ENCODE peak calls at places on chromosomes 7 and 10, in six cellular contexts. One of them, this sample, is unnamed.
A peak's percentile ranks its signal among the peaks of the same experiment; 100 is the strongest.

GRCh38 chr10:128047337-128047736 is 78.9 kb downstream of the MKI67 start:
- DNase-seq in NCI-H1436 treated with DMSO at 0.1 percent for 48 hours: no peak
- DNase-seq in nephron progenitor cell: peak; percentile 59
- DNase-seq in right atrium auricular region: peak; percentile 77
- DNase-seq in neural crest cell: no peak
- DNase-seq in stimulated activated CD8-positive, alpha-beta memory T cell treated with anti-CD3 and anti-CD28 coated beads, Interleukin-15, amount 100 ng/mL, for 48 hours: peak; percentile 78
- DNase-seq in this sample: peak; percentile 84

GRCh38 chr10:127720142-127720541 is 16.8 kb upstream of the FOXI2 start:
- DNase-seq in NCI-H1436 treated with DMSO at 0.1 percent for 48 hours: no peak
- DNase-seq in nephron progenitor cell: no peak
- DNase-seq in right atrium auricular region: no peak
- DNase-seq in neural crest cell: no peak
- DNase-seq in stimulated activated CD8-positive, alpha-beta memory T cell treated with anti-CD3 and anti-CD28 coated beads, Interleukin-15, amount 100 ng/mL, for 48 hours: no peak
- DNase-seq in this sample: no peak

GRCh38 chr10:74006269-74006668 is 8.4 kb downstream of the VCL start:
- DNase-seq in NCI-H1436 treated with DMSO at 0.1 percent for 48 hours: no peak
- DNase-seq in nephron progenitor cell: no peak
- DNase-seq in right atrium auricular region: no peak
- DNase-seq in neural crest cell: no peak
- DNase-seq in stimulated activated CD8-positive, alpha-beta memory T cell treated with anti-CD3 and anti-CD28 coated beads, Interleukin-15, amount 100 ng/mL, for 48 hours: no peak
- DNase-seq in this sample: no peak

GRCh38 chr7:91181949-91182348 is 82.3 kb upstream of the FZD1 start:
- DNase-seq in NCI-H1436 treated with DMSO at 0.1 percent for 48 hours: no peak
- DNase-seq in nephron progenitor cell: no peak
- DNase-seq in right atrium auricular region: no peak
- DNase-seq in neural crest cell: no peak
- DNase-seq in stimulated activated CD8-positive, alpha-beta memory T cell treated with anti-CD3 and anti-CD28 coated beads, Interleukin-15, amount 100 ng/mL, for 48 hours: no peak
- DNase-seq in this sample: no peak

GRCh38 chr10:79392020-79392398 is 44.7 kb downstream of the PPIF start:
- DNase-seq in NCI-H1436 treated with DMSO at 0.1 percent for 48 hours: no peak
- DNase-seq in nephron progenitor cell: no peak
- DNase-seq in right atrium auricular region: no peak
- DNase-seq in neural crest cell: no peak
- DNase-seq in stimulated activated CD8-positive, alpha-beta memory T cell treated with anti-CD3 and anti-CD28 coated beads, Interleukin-15, amount 100 ng/mL, for 48 hours: no peak
- DNase-seq in this sample: no peak

GRCh38 chr10:77151395-77151794 is 486.2 kb downstream of the KCNMA1 start:
- DNase-seq in NCI-H1436 treated with DMSO at 0.1 percent for 48 hours: no peak
- DNase-seq in nephron progenitor cell: no peak
- DNase-seq in right atrium auricular region: no peak
- DNase-seq in neural crest cell: no peak
- DNase-seq in stimulated activated CD8-positive, alpha-beta memory T cell treated with anti-CD3 and anti-CD28 coated beads, Interleukin-15, amount 100 ng/mL, for 48 hours: no peak
- DNase-seq in this sample: no peak

GRCh38 chr7:39664057-39664456 is 40.7 kb downstream of the RALA start:
- DNase-seq in NCI-H1436 treated with DMSO at 0.1 percent for 48 hours: no peak
- DNase-seq in nephron progenitor cell: no peak
- DNase-seq in right atrium auricular region: no peak
- DNase-seq in neural crest cell: no peak
- DNase-seq in stimulated activated CD8-positive, alpha-beta memory T cell treated with anti-CD3 and anti-CD28 coated beads, Interleukin-15, amount 100 ng/mL, for 48 hours: no peak
- DNase-seq in this sample: no peak

GRCh38 chr10:69097729-69098128 is 9.8 kb downstream of the SRGN start:
- DNase-seq in NCI-H1436 treated with DMSO at 0.1 percent for 48 hours: no peak
- DNase-seq in nephron progenitor cell: no peak
- DNase-seq in right atrium auricular region: no peak
- DNase-seq in neural crest cell: no peak
- DNase-seq in stimulated activated CD8-positive, alpha-beta memory T cell treated with anti-CD3 and anti-CD28 coated beads, Interleukin-15, amount 100 ng/mL, for 48 hours: no peak
- DNase-seq in this sample: no peak

GRCh38 chr7:143288836-143289235 is 685 bp downstream of the CASP2 start:
- DNase-seq in NCI-H1436 treated with DMSO at 0.1 percent for 48 hours: no peak
- DNase-seq in nephron progenitor cell: no peak
- DNase-seq in right atrium auricular region: no peak
- DNase-seq in neural crest cell: no peak
- DNase-seq in stimulated activated CD8-positive, alpha-beta memory T cell treated with anti-CD3 and anti-CD28 coated beads, Interleukin-15, amount 100 ng/mL, for 48 hours: no peak
- DNase-seq in this sample: no peak

GRCh38 chr7:18702071-18702829 is 206.7 kb downstream of the HDAC9 start:
- DNase-seq in NCI-H1436 treated with DMSO at 0.1 percent for 48 hours: no peak
- DNase-seq in nephron progenitor cell: peak; percentile 30
- DNase-seq in right atrium auricular region: no peak
- DNase-seq in neural crest cell: no peak
- DNase-seq in stimulated activated CD8-positive, alpha-beta memory T cell treated with anti-CD3 and anti-CD28 coated beads, Interleukin-15, amount 100 ng/mL, for 48 hours: no peak
- DNase-seq in this sample: no peak

GRCh38 chr7:27188666-27189559 is 3.9 kb upstream of the HOXA11 start:
- DNase-seq in NCI-H1436 treated with DMSO at 0.1 percent for 48 hours: no peak
- DNase-seq in nephron progenitor cell: peak; percentile 42
- DNase-seq in right atrium auricular region: no peak
- DNase-seq in neural crest cell: no peak
- DNase-seq in stimulated activated CD8-positive, alpha-beta memory T cell treated with anti-CD3 and anti-CD28 coated beads, Interleukin-15, amount 100 ng/mL, for 48 hours: no peak
- DNase-seq in this sample: peak; percentile 60

GRCh38 chr10:78286186-78286585 is 252.5 kb downstream of the RPS24 start:
- DNase-seq in NCI-H1436 treated with DMSO at 0.1 percent for 48 hours: no peak
- DNase-seq in nephron progenitor cell: peak; percentile 33
- DNase-seq in right atrium auricular region: no peak
- DNase-seq in neural crest cell: no peak
- DNase-seq in stimulated activated CD8-positive, alpha-beta memory T cell treated with anti-CD3 and anti-CD28 coated beads, Interleukin-15, amount 100 ng/mL, for 48 hours: no peak
- DNase-seq in this sample: no peak

GRCh38 chr10:59876695-59877094 is 29.7 kb downstream of the CCDC6 start:
- DNase-seq in NCI-H1436 treated with DMSO at 0.1 percent for 48 hours: no peak
- DNase-seq in nephron progenitor cell: no peak
- DNase-seq in right atrium auricular region: no peak
- DNase-seq in neural crest cell: no peak
- DNase-seq in stimulated activated CD8-positive, alpha-beta memory T cell treated with anti-CD3 and anti-CD28 coated beads, Interleukin-15, amount 100 ng/mL, for 48 hours: no peak
- DNase-seq in this sample: no peak

GRCh38 chr7:150717821-150718420 is 1.5 kb downstream of the GIMAP1 start:
- DNase-seq in NCI-H1436 treated with DMSO at 0.1 percent for 48 hours: no peak
- DNase-seq in nephron progenitor cell: no peak
- DNase-seq in right atrium auricular region: no peak
- DNase-seq in neural crest cell: no peak
- DNase-seq in stimulated activated CD8-positive, alpha-beta memory T cell treated with anti-CD3 and anti-CD28 coated beads, Interleukin-15, amount 100 ng/mL, for 48 hours: no peak
- DNase-seq in this sample: no peak

GRCh38 chr10:78688945-78689935 is 379.5 kb upstream of the ZMIZ1 start:
- DNase-seq in NCI-H1436 treated with DMSO at 0.1 percent for 48 hours: peak; percentile 51
- DNase-seq in nephron progenitor cell: peak; percentile 20
- DNase-seq in right atrium auricular region: peak; percentile 61
- DNase-seq in neural crest cell: no peak
- DNase-seq in stimulated activated CD8-positive, alpha-beta memory T cell treated with anti-CD3 and anti-CD28 coated beads, Interleukin-15, amount 100 ng/mL, for 48 hours: no peak
- DNase-seq in this sample: no peak

GRCh38 chr7:10724449-10724848 is 249.2 kb upstream of the PHF14 start:
- DNase-seq in NCI-H1436 treated with DMSO at 0.1 percent for 48 hours: no peak
- DNase-seq in nephron progenitor cell: no peak
- DNase-seq in right atrium auricular region: no peak
- DNase-seq in neural crest cell: no peak
- DNase-seq in stimulated activated CD8-positive, alpha-beta memory T cell treated with anti-CD3 and anti-CD28 coated beads, Interleukin-15, amount 100 ng/mL, for 48 hours: no peak
- DNase-seq in this sample: no peak

GRCh38 chr10:120503695-120504094 is 46.7 kb downstream of the PLPP4 start:
- DNase-seq in NCI-H1436 treated with DMSO at 0.1 percent for 48 hours: no peak
- DNase-seq in nephron progenitor cell: no peak
- DNase-seq in right atrium auricular region: no peak
- DNase-seq in neural crest cell: no peak
- DNase-seq in stimulated activated CD8-positive, alpha-beta memory T cell treated with anti-CD3 and anti-CD28 coated beads, Interleukin-15, amount 100 ng/mL, for 48 hours: no peak
- DNase-seq in this sample: no peak

GRCh38 chr7:131511071-131511470 is 45.4 kb downstream of the PODXL start:
- DNase-seq in NCI-H1436 treated with DMSO at 0.1 percent for 48 hours: no peak
- DNase-seq in nephron progenitor cell: no peak
- DNase-seq in right atrium auricular region: peak; percentile 56
- DNase-seq in neural crest cell: no peak
- DNase-seq in stimulated activated CD8-positive, alpha-beta memory T cell treated with anti-CD3 and anti-CD28 coated beads, Interleukin-15, amount 100 ng/mL, for 48 hours: no peak
- DNase-seq in this sample: no peak

GRCh38 chr7:129902788-129903422 is 49.9 kb downstream of the UBE2H start:
- DNase-seq in NCI-H1436 treated with DMSO at 0.1 percent for 48 hours: no peak
- DNase-seq in nephron progenitor cell: no peak
- DNase-seq in right atrium auricular region: no peak
- DNase-seq in neural crest cell: no peak
- DNase-seq in stimulated activated CD8-positive, alpha-beta memory T cell treated with anti-CD3 and anti-CD28 coated beads, Interleukin-15, amount 100 ng/mL, for 48 hours: no peak
- DNase-seq in this sample: no peak

GRCh38 chr7:76003351-76003750 is 9.0 kb upstream of the TMEM120A start:
- DNase-seq in NCI-H1436 treated with DMSO at 0.1 percent for 48 hours: no peak
- DNase-seq in nephron progenitor cell: no peak
- DNase-seq in right atrium auricular region: no peak
- DNase-seq in neural crest cell: no peak
- DNase-seq in stimulated activated CD8-positive, alpha-beta memory T cell treated with anti-CD3 and anti-CD28 coated beads, Interleukin-15, amount 100 ng/mL, for 48 hours: no peak
- DNase-seq in this sample: no peak